ENCODE peak calls at places on chromosome 2, in eight cellular contexts. U is activated naive CD4-positive, alpha-beta T cell treated with anti-CD3 and anti-CD28 coated beads, Interleukin-2, amount 50 U/mL, for 72 hours; B is endodermal cell; L is GM12892; Y is CD4-positive, alpha-beta T cell; N is OCI-M1; I is NCI-H1092; E is amniotic stem cell. P is an unnamed sample.

GRCh38 chr2:166106431-166107015 is 21.3 kb downstream of the SCN1A start:
- DNase-seq in N (peak; percentile 73), L (no peak), E (no peak), U (no peak), I (peak; percentile 10), Y (no peak), B (peak; percentile 61), P (peak; percentile 47)

GRCh38 chr2:10340593-10340975 is 37.9 kb downstream of the HPCAL1 start:
- DNase-seq in U (no peak), Y (no peak), L (no peak), N (no peak), E (no peak), I (no peak), B (no peak), P (no peak)

GRCh38 chr2:27262379-27263286 is at the start of gene SLC30A3:
- DNase-seq in Y (peak; percentile 44), U (no peak), N (no peak), I (no peak), L (peak; percentile 92), B (peak; percentile 79), E (no peak), P (peak; percentile 60)

GRCh38 chr2:128563348-128563687 is 244.7 kb upstream of the HS6ST1 start:
- DNase-seq in I (no peak), B (no peak), Y (no peak), U (no peak), N (no peak), E (peak; percentile 89), L (no peak), P (no peak)

GRCh38 chr2:66082576-66082975 is 352.3 kb upstream of the MEIS1 start:
- DNase-seq in N (no peak), L (no peak), I (no peak), B (no peak), Y (no peak), E (no peak), U (no peak), P (no peak)

GRCh38 chr2:102070058-102070642 is 72.4 kb upstream of the IL1R1 start:
- DNase-seq in N (peak; percentile 85), E (no peak), Y (no peak), U (no peak), I (no peak), B (no peak), L (no peak), P (no peak)

GRCh38 chr2:46142546-46143329 is 154.5 kb upstream of the EPAS1 start:
- DNase-seq in Y (no peak), B (no peak), I (no peak), E (no peak), L (no peak), N (no peak), U (no peak), P (no peak)

GRCh38 chr2:224408676-224409075 is 6.8 kb upstream of the FAM124B start:
- DNase-seq in B (no peak), E (no peak), L (no peak), N (no peak), Y (no peak), I (no peak), U (no peak), P (no peak)

GRCh38 chr2:60926751-60927568 is 45.6 kb downstream of the REL start:
- DNase-seq in E (no peak), I (no peak), B (no peak), L (no peak), U (no peak), Y (no peak), N (peak; percentile 55), P (no peak)

GRCh38 chr2:23135481-23136100 is 249.4 kb upstream of the KLHL29 start:
- DNase-seq in N (no peak), B (peak; percentile 83), I (no peak), U (no peak), Y (no peak), L (no peak), E (no peak), P (no peak)

GRCh38 chr2:65231892-65232477 is 4.4 kb downstream of the ACTR2 start:
- DNase-seq in L (no peak), B (no peak), N (no peak), I (no peak), Y (no peak), U (no peak), E (peak; percentile 49), P (no peak)

GRCh38 chr2:43171789-43172188 is 54.6 kb downstream of the ZFP36L2 start:
- DNase-seq in I (no peak), L (no peak), N (peak; percentile 87), U (no peak), B (peak; percentile 33), Y (no peak), E (no peak), P (no peak)

GRCh38 chr2:55052087-55053061 is 2.1 kb upstream of the RTN4 start:
- DNase-seq in L (no peak), B (no peak), U (no peak), I (no peak), N (peak; percentile 68), Y (no peak), E (no peak), P (no peak)